ENCODE peak calls at places on chromosomes 1 and 21, in six cellular contexts. R, Q, N, D, O and G are unnamed samples. For H3K27me3, the result is how much of the 10 kb centered on the place peaks cover.

GRCh38 chr1:202968895-202969295 is 1.8 kb upstream of the CYB5R1 start:
- DNase-seq in Q (peak), D (no peak), R (no peak), O (peak), N (peak), G (no peak)

GRCh38 chr1:239995281-239995680 is 96.4 kb upstream of the FMN2 start:
- DNase-seq in N (no peak), Q (no peak), O (no peak), R (no peak), D (no peak), G (no peak)

GRCh38 chr1:205493241-205494085 is 11.0 kb upstream of the CDK18 start:
- DNase-seq in O (peak), R (no peak), D (no peak), Q (no peak), N (no peak), G (peak)

GRCh38 chr1:236471653-236472052 is 52.1 kb upstream of the LGALS8 start:
- DNase-seq in R (no peak), Q (no peak), O (no peak), D (no peak), N (no peak), G (no peak)

GRCh38 chr1:36436820-36437219 is 13.4 kb downstream of the OSCP1 start:
- DNase-seq in D (no peak), R (no peak), O (no peak), Q (no peak), N (no peak), G (no peak)

GRCh38 chr1:77550135-77550534 is 132.3 kb downstream of the ZZZ3 start:
- DNase-seq in N (no peak), O (no peak), R (no peak), D (no peak), Q (no peak), G (no peak)

GRCh38 chr1:36199934-36200741 is 24.1 kb upstream of the THRAP3 start:
- DNase-seq in Q (no peak), N (no peak), D (no peak), O (peak), R (no peak), G (no peak)

GRCh38 chr21:21688877-21689276 is 690.7 kb downstream of the NCAM2 start:
- DNase-seq in O (no peak), R (no peak), Q (no peak), N (no peak), D (peak), G (no peak)

GRCh38 chr21:35239811-35240219 is 190.7 kb upstream of the RUNX1 start:
- DNase-seq in N (no peak), D (no peak), Q (no peak), O (no peak), R (no peak), G (no peak)

GRCh38 chr1:174023438-174023837 is 1.3 kb upstream of the RC3H1 start:
- DNase-seq in R (no peak), D (no peak), O (peak), Q (no peak), N (no peak), G (no peak)

GRCh38 chr1:221576268-221576667 is 165.6 kb downstream of the DUSP10 start:
- DNase-seq in N (no peak), R (no peak), Q (no peak), O (no peak), D (no peak), G (no peak)

GRCh38 chr1:239814306-239814881 is 277.3 kb upstream of the FMN2 start:
- DNase-seq in D (no peak), Q (peak), R (no peak), N (no peak), O (peak), G (no peak)

GRCh38 chr1:20878799-20879198 is 91.7 kb upstream of the HP1BP3 start:
- DNase-seq in Q (no peak), O (no peak), R (no peak), N (no peak), D (no peak), G (no peak)

GRCh38 chr1:23624440-23624839 is 65.1 kb upstream of the ID3 start:
- DNase-seq in N (no peak), D (no peak), Q (no peak), O (no peak), R (no peak), G (no peak)

GRCh38 chr1:115654663-115655306 is 13.0 kb downstream of the VANGL1 start:
- DNase-seq in D (no peak), N (no peak), O (no peak), Q (no peak), R (no peak), G (no peak)

GRCh38 chr1:68331117-68331865 is 99.0 kb upstream of the WLS start:
- DNase-seq in O (no peak), N (no peak), R (no peak), Q (no peak), D (no peak), G (no peak)

GRCh38 chr1:183598386-183598785 is 8.1 kb upstream of the NCF2 start:
- DNase-seq in Q (no peak), N (no peak), O (no peak), D (no peak), R (no peak), G (no peak)

GRCh38 chr1:99177465-99177864 is 86.8 kb upstream of the PLPPR4 start:
- DNase-seq in R (no peak), N (no peak), O (no peak), D (no peak), Q (no peak), G (no peak)

GRCh38 chr1:228020686-228021525 is 14.1 kb downstream of the WNT3A start:
- DNase-seq in Q (no peak), D (peak), O (no peak), N (no peak), R (no peak), G (no peak)

GRCh38 chr1:159927887-159928431 is 2.7 kb upstream of the TAGLN2 start:
- DNase-seq in O (no peak), N (no peak), R (no peak), D (no peak), Q (no peak), G (no peak)

GRCh38 chr1:110370827-110371226 is 20.0 kb downstream of the SLC16A4 start:
- DNase-seq in O (no peak), R (no peak), N (no peak), Q (peak), D (no peak), G (no peak)

GRCh38 chr1:53625049-53625448 is 113.9 kb downstream of the GLIS1 start:
- DNase-seq in R (no peak), O (no peak), Q (no peak), D (no peak), N (no peak), G (no peak)

GRCh38 chr1:54381524-54381923 is 24.7 kb downstream of the SSBP3 start:
- DNase-seq in Q (no peak), R (no peak), N (no peak), D (no peak), O (no peak), G (no peak)

GRCh38 chr1:54975709-54976108 is 4.7 kb upstream of the TMEM61 start:
- DNase-seq in Q (no peak), D (no peak), R (no peak), N (no peak), O (no peak), G (no peak)

GRCh38 chr1:91199988-91200387 is 178.2 kb upstream of the ZNF644 start:
- DNase-seq in Q (no peak), N (no peak), O (no peak), R (no peak), D (no peak), G (no peak)

GRCh38 chr1:227572752-227573151 is 9.4 kb downstream of the ZNF678 start:
- DNase-seq in D (no peak), N (peak), O (no peak), Q (no peak), R (no peak), G (no peak)

GRCh38 chr21:42350899-42351543 is at the start of gene TFF2:
- DNase-seq in N (no peak), R (no peak), Q (no peak), O (no peak), D (no peak), G (no peak)

GRCh38 chr1:208058212-208059155 is 147.6 kb upstream of the CD34 start:
- DNase-seq in R (no peak), N (no peak), Q (no peak), D (no peak), O (no peak), G (no peak)
- H3K27me3 ChIP-seq in R (under half), N (half or more), Q (under half), D (under half), O (under half), G (under half)

GRCh38 chr1:42963378-42964005 is 4.8 kb upstream of the SLC2A1 start:
- DNase-seq in D (no peak), Q (no peak), N (peak), O (no peak), R (no peak), G (no peak)

GRCh38 chr1:42960693-42961559 is 2.3 kb upstream of the SLC2A1 start:
- DNase-seq in R (no peak), D (no peak), O (no peak), N (no peak), Q (no peak), G (no peak)

GRCh38 chr1:42961560-42962091 is 3.0 kb upstream of the SLC2A1 start:
- DNase-seq in D (no peak), O (no peak), Q (no peak), N (no peak), R (no peak), G (no peak)

GRCh38 chr1:42964032-42964812 is 5.6 kb upstream of the SLC2A1 start:
- DNase-seq in N (no peak), D (no peak), O (no peak), Q (no peak), R (no peak), G (no peak)

DNA sequence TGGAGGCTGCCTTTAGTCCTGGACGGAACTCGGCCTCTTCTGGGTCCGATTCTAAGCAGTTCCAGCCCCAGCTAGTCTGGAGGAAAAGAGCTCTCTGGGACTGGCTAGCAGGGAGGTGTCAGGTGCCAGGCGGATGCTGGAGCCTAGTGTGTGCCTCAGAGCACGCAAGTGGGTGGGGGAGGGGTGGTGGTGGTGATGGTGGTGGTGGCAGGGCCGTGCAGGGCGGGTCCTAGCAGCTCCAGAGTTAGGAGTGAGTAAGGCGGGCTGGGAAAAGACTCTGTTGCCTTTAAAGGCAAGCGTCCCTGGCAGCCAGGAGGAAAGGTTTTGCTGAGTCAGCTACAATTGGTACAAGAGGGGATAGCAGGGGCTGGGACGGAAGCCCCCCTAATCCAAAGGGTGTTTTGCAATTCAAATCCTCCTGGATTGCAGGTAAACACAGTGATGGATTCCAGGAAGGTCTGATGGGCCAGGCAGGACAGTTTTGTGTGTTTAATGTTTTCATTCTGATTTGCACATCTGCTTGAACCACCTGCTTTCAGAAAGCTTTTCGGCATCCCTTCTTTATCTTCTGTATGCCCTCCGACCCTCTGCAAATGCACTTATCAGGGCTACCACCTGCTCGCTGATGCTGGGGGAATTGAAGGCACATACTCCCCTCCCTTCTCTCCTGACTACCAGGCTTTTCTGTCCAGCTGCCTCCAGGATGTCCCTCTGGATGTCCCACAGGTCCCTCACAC is 4.1 kb upstream of the SLC2A1 start:
- DNase-seq in R (no peak), D (peak), Q (no peak), O (no peak), N (peak), G (no peak)
- H3K27ac ChIP-seq in R (no peak), D (no peak), Q (no peak), O (no peak), N (peak), G (no peak)

GRCh38 chr21:46544003-46544402 is 60.9 kb downstream of the S100B start:
- DNase-seq in D (no peak), N (no peak), R (no peak), O (peak), Q (no peak), G (no peak)

GRCh38 chr21:46544824-46545223 is 60.1 kb downstream of the S100B start:
- DNase-seq in R (no peak), N (no peak), O (no peak), D (no peak), Q (no peak), G (no peak)

GRCh38 chr21:46545363-46545762 is 59.5 kb downstream of the S100B start:
- DNase-seq in D (no peak), O (peak), N (no peak), Q (no peak), R (no peak), G (no peak)

GRCh38 chr21:46542588-46543092 is 62.2 kb downstream of the S100B start:
- DNase-seq in N (no peak), Q (no peak), D (no peak), O (peak), R (no peak), G (no peak)

GRCh38 chr21:46543306-46543705 is 61.6 kb downstream of the S100B start:
- DNase-seq in D (no peak), R (no peak), N (no peak), Q (no peak), O (no peak), G (no peak)
- TF ChIP-seq CTCF in D (no peak), R (no peak), N (no peak), Q (no peak), O (no peak), G (no peak)

DNA sequence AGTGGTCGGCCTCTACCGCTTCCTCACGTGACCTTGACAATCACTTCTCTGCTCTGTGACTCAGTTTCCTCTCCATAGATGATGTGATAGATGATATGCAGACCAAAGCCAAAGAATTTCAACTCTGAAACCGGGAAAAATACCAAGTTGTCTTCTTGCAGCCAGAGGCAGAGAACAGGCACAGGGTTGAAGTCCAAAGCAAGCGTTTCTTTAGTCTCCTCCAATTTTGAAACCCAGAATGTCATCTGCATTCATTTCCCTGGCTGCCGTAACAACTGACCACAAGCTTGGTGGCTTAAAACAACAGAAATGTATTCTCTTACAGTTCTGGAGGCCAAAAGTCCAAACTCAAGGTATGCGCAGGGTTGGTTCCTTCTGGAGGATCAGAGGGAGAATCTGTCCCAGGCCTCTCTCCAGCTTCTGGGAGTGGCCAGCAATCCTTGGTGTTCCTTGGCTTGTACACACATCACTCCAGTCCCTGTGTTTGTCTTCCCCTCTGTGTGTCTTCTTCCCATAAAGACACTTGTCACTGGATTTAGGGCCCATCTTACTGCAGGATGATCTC is 30.3 kb upstream of the H6PD start:
- DNase-seq in R (no peak), Q (no peak), D (no peak), O (no peak), N (no peak), G (no peak)
- H3K27me3 ChIP-seq in R (half or more), Q (under half), D (under half), O (under half), N (half or more), G (under half)